ENCODE peak calls at places on chromosomes 11 and 22, in four cellular contexts. One of them, this sample, is unnamed.

GRCh38 chr11:7555067-7555699 is 41.4 kb downstream of the PPFIBP2 start:
- DNase-seq in HepG2: no peak
- DNase-seq in H1: no peak
- DNase-seq in GM12878: no peak
- DNase-seq in this sample: no peak

GRCh38 chr11:44311339-44312261 is 1.7 kb upstream of the ALX4 start:
- DNase-seq in HepG2: no peak
- DNase-seq in H1: no peak
- DNase-seq in GM12878: no peak
- DNase-seq in this sample: no peak

GRCh38 chr11:32838505-32839274 is 9.0 kb downstream of the PRRG4 start:
- DNase-seq in GM12878: no peak
- DNase-seq in H1: no peak
- DNase-seq in HepG2: no peak
- DNase-seq in this sample: no peak

GRCh38 chr22:46572911-46573780 is 35.7 kb upstream of the CELSR1 start:
- DNase-seq in GM12878: no peak
- DNase-seq in HepG2: no peak
- DNase-seq in H1: no peak
- DNase-seq in this sample: no peak

GRCh38 chr11:8006349-8006977 is 19.3 kb downstream of the EIF3F start:
- DNase-seq in H1: peak
- DNase-seq in HepG2: peak
- DNase-seq in GM12878: peak
- DNase-seq in this sample: peak

GRCh38 chr11:44575962-44576361 is 10.5 kb downstream of the CD82 start:
- DNase-seq in GM12878: no peak
- DNase-seq in HepG2: no peak
- DNase-seq in H1: no peak
- DNase-seq in this sample: no peak

GRCh38 chr11:69818243-69819108 is 740 bp downstream of the FGF3 start:
- DNase-seq in H1: peak
- DNase-seq in HepG2: no peak
- DNase-seq in GM12878: no peak
- DNase-seq in this sample: no peak

GRCh38 chr11:77071671-77072605 is 5.2 kb downstream of the CAPN5 start:
- DNase-seq in H1: no peak
- DNase-seq in HepG2: no peak
- DNase-seq in GM12878: no peak
- DNase-seq in this sample: no peak

GRCh38 chr11:116062526-116063171 is 558.4 kb upstream of the CADM1 start:
- DNase-seq in H1: no peak
- DNase-seq in HepG2: no peak
- DNase-seq in GM12878: no peak
- DNase-seq in this sample: no peak

GRCh38 chr11:66956689-66957290 is 1.4 kb downstream of the PC start:
- DNase-seq in HepG2: peak
- DNase-seq in H1: no peak
- DNase-seq in GM12878: no peak
- DNase-seq in this sample: no peak

GRCh38 chr11:69382131-69383128 is 88.5 kb downstream of the MYEOV start:
- DNase-seq in HepG2: no peak
- DNase-seq in H1: peak
- DNase-seq in GM12878: peak
- DNase-seq in this sample: no peak

GRCh38 chr11:75275581-75275980 is 35.0 kb downstream of the TPBGL start:
- DNase-seq in GM12878: no peak
- DNase-seq in H1: no peak
- DNase-seq in HepG2: no peak
- DNase-seq in this sample: no peak

GRCh38 chr22:49889071-49889470 is 29.2 kb downstream of the ALG12 start:
- DNase-seq in H1: no peak
- DNase-seq in HepG2: no peak
- DNase-seq in GM12878: no peak
- DNase-seq in this sample: no peak
- TF ChIP-seq SP1 in H1: no peak
- TF ChIP-seq SP1 in HepG2: no peak
- TF ChIP-seq SP1 in GM12878: no peak
- TF ChIP-seq SP1 in this sample: no peak

GRCh38 chr11:112425121-112425520 is 164.5 kb upstream of the PLET1 start:
- DNase-seq in HepG2: no peak
- DNase-seq in H1: no peak
- DNase-seq in GM12878: no peak
- DNase-seq in this sample: no peak
- TF ChIP-seq SUZ12 in HepG2: no peak
- TF ChIP-seq SUZ12 in H1: no peak
- TF ChIP-seq SUZ12 in GM12878: no peak
- TF ChIP-seq SUZ12 in this sample: no peak

GRCh38 chr22:32515074-32515473 is 40.5 kb downstream of the FBXO7 start:
- DNase-seq in HepG2: no peak
- DNase-seq in H1: no peak
- DNase-seq in GM12878: no peak
- DNase-seq in this sample: no peak

GRCh38 chr22:32518351-32518750 is 43.7 kb downstream of the FBXO7 start:
- DNase-seq in HepG2: no peak
- DNase-seq in H1: no peak
- DNase-seq in GM12878: no peak
- DNase-seq in this sample: no peak

GRCh38 chr22:32518848-32519247 is 44.2 kb downstream of the FBXO7 start:
- DNase-seq in HepG2: no peak
- DNase-seq in GM12878: no peak
- DNase-seq in H1: no peak
- DNase-seq in this sample: no peak

GRCh38 chr22:32517921-32518320 is 43.3 kb downstream of the FBXO7 start:
- DNase-seq in H1: no peak
- DNase-seq in GM12878: no peak
- DNase-seq in HepG2: no peak
- DNase-seq in this sample: peak

DNA sequence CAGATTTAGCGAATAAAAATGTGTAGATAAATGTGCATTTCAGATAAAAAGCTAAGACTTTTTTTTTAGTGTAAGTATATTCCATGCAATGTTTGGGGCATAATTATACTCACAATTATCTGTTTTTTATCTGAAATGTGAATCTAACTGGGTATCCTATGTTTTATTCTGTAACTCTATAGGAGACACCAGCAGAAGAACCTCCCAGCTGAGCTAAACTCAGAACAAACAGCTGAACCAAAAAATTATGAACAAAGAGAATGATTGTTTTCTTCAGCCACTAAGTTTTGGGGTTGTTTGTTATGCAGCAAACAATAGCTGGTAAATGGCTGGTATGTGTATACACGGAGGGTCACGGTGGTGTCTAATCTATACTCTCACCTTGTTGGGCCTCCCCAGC is 42.9 kb downstream of the FBXO7 start:
- DNase-seq in HepG2: no peak
- DNase-seq in GM12878: no peak
- DNase-seq in H1: no peak
- DNase-seq in this sample: no peak
- TF ChIP-seq SP1 in HepG2: no peak
- TF ChIP-seq SP1 in GM12878: no peak
- TF ChIP-seq SP1 in H1: no peak
- TF ChIP-seq SP1 in this sample: no peak

DNA sequence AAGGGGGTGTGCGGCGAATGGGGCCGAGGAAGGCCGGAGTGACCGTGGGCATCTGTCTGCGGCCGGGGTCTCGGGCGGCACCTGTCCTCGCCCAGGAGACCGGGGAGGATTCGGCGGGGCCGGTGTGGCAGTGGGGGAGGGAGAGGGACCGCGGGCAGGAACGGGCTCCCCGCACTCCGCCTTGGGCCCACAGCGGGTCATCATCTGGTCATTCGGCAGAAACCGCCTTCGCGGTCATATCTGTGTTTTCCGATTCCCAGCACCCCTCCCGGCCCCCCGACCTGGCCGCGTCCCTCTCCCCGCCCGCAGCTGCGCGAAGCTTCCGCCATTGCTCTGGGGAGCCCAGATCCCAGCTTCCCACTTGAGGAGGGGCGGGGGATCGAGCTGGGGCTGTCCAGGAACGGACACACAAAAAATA is 824 bp upstream of the CBX6 start:
- DNase-seq in GM12878: no peak
- DNase-seq in H1: peak
- DNase-seq in HepG2: no peak
- DNase-seq in this sample: peak
- TF ChIP-seq SUZ12 in GM12878: no peak
- TF ChIP-seq SUZ12 in H1: peak
- TF ChIP-seq SUZ12 in HepG2: no peak
- TF ChIP-seq SUZ12 in this sample: no peak

GRCh38 chr11:86696004-86696403 is 23.6 kb upstream of the ME3 start:
- DNase-seq in HepG2: peak
- DNase-seq in GM12878: no peak
- DNase-seq in H1: no peak
- DNase-seq in this sample: no peak
- TF ChIP-seq SP1 in HepG2: no peak
- TF ChIP-seq SP1 in GM12878: no peak
- TF ChIP-seq SP1 in H1: no peak
- TF ChIP-seq SP1 in this sample: no peak

DNA sequence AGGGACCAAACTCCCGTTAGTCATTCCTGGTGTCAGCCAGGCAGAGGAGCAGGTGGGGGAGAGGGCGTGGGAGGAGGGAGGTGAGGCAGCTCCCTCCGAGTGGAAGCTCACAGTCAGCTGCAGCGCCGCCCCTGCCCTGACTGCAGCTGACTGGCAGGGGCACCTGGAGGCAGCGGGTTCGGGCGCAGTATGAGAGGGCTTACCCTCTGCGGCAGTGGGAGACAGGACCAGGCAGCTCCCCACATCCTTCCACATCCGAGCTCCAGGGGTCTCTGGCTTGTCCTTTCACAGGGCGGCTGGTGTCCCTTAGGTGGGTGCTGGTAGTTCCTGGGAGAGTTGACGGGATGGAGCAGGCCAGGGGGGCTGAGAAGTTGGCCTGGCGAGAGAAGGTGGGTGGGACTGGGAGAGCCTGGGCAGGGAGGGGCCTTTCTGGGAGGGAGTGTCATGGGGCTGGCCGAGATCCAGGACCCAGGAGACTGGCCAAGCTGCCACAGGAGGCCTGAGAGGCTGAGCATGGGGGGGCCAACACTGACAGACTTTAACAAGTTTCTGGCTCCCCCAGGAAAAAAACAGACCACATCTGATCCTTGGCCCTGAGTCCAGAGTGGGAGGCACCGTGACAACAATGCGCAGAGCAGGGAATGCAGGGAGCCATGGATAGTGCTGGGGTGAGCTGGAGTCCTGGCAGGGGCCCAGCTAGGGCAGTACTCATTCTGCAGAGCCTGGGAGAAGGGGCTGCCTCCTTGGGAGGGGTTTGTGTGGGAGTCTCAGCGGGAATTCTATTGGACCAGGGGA is 4.9 kb downstream of the ADORA2A start:
- DNase-seq in HepG2: no peak
- DNase-seq in GM12878: no peak
- DNase-seq in H1: no peak
- DNase-seq in this sample: no peak
- TF ChIP-seq SUZ12 in HepG2: no peak
- TF ChIP-seq SUZ12 in GM12878: no peak
- TF ChIP-seq SUZ12 in H1: no peak
- TF ChIP-seq SUZ12 in this sample: no peak

GRCh38 chr22:23539135-23539838 is 40.8 kb downstream of the IGLL1 start:
- DNase-seq in HepG2: peak
- DNase-seq in GM12878: peak
- DNase-seq in H1: peak
- DNase-seq in this sample: peak
- TF ChIP-seq SP1 in HepG2: no peak
- TF ChIP-seq SP1 in GM12878: no peak
- TF ChIP-seq SP1 in H1: no peak
- TF ChIP-seq SP1 in this sample: no peak

GRCh38 chr11:113273720-113274119 is 40.7 kb upstream of the TTC12 start:
- DNase-seq in HepG2: no peak
- DNase-seq in H1: no peak
- DNase-seq in GM12878: no peak
- DNase-seq in this sample: no peak

GRCh38 chr11:113271551-113272245 is 42.7 kb upstream of the TTC12 start:
- DNase-seq in H1: no peak
- DNase-seq in GM12878: no peak
- DNase-seq in HepG2: no peak
- DNase-seq in this sample: no peak

GRCh38 chr11:113272281-113272680 is 42.1 kb upstream of the TTC12 start:
- DNase-seq in GM12878: no peak
- DNase-seq in H1: no peak
- DNase-seq in HepG2: no peak
- DNase-seq in this sample: no peak

GRCh38 chr11:113274708-113275582 is 39.4 kb upstream of the TTC12 start:
- DNase-seq in HepG2: no peak
- DNase-seq in GM12878: no peak
- DNase-seq in H1: peak
- DNase-seq in this sample: peak

GRCh38 chr11:113272927-113273615 is 41.3 kb upstream of the TTC12 start:
- DNase-seq in HepG2: no peak
- DNase-seq in H1: no peak
- DNase-seq in GM12878: no peak
- DNase-seq in this sample: no peak
- TF ChIP-seq SUZ12 in HepG2: no peak
- TF ChIP-seq SUZ12 in H1: no peak
- TF ChIP-seq SUZ12 in GM12878: no peak
- TF ChIP-seq SUZ12 in this sample: no peak

GRCh38 chr22:49768511-49768910 is 59.2 kb downstream of the BRD1 start:
- DNase-seq in GM12878: no peak
- DNase-seq in HepG2: no peak
- DNase-seq in H1: no peak
- DNase-seq in this sample: no peak
- TF ChIP-seq SP1 in GM12878: no peak
- TF ChIP-seq SP1 in HepG2: no peak
- TF ChIP-seq SP1 in H1: no peak
- TF ChIP-seq SP1 in this sample: no peak